ENCODE peak calls at places on chromosomes 5 and 9, in eight cellular contexts. One of them, this sample, is unnamed. For H3K36me3, the result is how much of the 10 kb centered on the place peaks cover.

GRCh38 chr9:131728961-131729360 is 10.9 kb downstream of the RAPGEF1 start:
- DNase-seq in stomach: no peak
- DNase-seq in lower lobe of right lung: no peak
- DNase-seq in uterus: no peak
- DNase-seq in prostate gland: no peak
- DNase-seq in OCI-LY7: peak
- DNase-seq in BE2C: peak
- DNase-seq in aorta: no peak
- DNase-seq in this sample: no peak

GRCh38 chr9:121634800-121635261 is 16.6 kb upstream of the DAB2IP start:
- DNase-seq in uterus: peak
- DNase-seq in stomach: no peak
- DNase-seq in BE2C: peak
- DNase-seq in lower lobe of right lung: no peak
- DNase-seq in aorta: no peak
- DNase-seq in prostate gland: no peak
- DNase-seq in OCI-LY7: peak
- DNase-seq in this sample: peak

GRCh38 chr9:16524823-16525222 is 345.6 kb downstream of the BNC2 start:
- DNase-seq in uterus: no peak
- DNase-seq in BE2C: no peak
- DNase-seq in lower lobe of right lung: no peak
- DNase-seq in aorta: no peak
- DNase-seq in stomach: no peak
- DNase-seq in OCI-LY7: no peak
- DNase-seq in prostate gland: no peak
- DNase-seq in this sample: no peak

GRCh38 chr5:83991566-83992224 is 271.0 kb upstream of the HAPLN1 start:
- DNase-seq in BE2C: no peak
- DNase-seq in prostate gland: no peak
- DNase-seq in OCI-LY7: no peak
- DNase-seq in lower lobe of right lung: no peak
- DNase-seq in aorta: no peak
- DNase-seq in uterus: no peak
- DNase-seq in stomach: no peak
- DNase-seq in this sample: no peak

GRCh38 chr9:115850548-115851304 is 302.9 kb upstream of the PAPPA start:
- DNase-seq in prostate gland: no peak
- DNase-seq in lower lobe of right lung: no peak
- DNase-seq in BE2C: no peak
- DNase-seq in OCI-LY7: no peak
- DNase-seq in stomach: no peak
- DNase-seq in aorta: no peak
- DNase-seq in uterus: no peak
- DNase-seq in this sample: no peak

GRCh38 chr5:88388476-88389170 is 120.0 kb upstream of the TMEM161B start:
- DNase-seq in uterus: no peak
- DNase-seq in aorta: no peak
- DNase-seq in prostate gland: no peak
- DNase-seq in stomach: no peak
- DNase-seq in BE2C: no peak
- DNase-seq in OCI-LY7: no peak
- DNase-seq in lower lobe of right lung: no peak
- DNase-seq in this sample: no peak

GRCh38 chr5:153965102-153965645 is 73.5 kb downstream of the FAM114A2 start:
- DNase-seq in uterus: peak
- DNase-seq in stomach: peak
- DNase-seq in aorta: peak
- DNase-seq in OCI-LY7: peak
- DNase-seq in lower lobe of right lung: no peak
- DNase-seq in BE2C: peak
- DNase-seq in prostate gland: no peak
- DNase-seq in this sample: peak

GRCh38 chr9:129597355-129598088 is 23.4 kb downstream of the C9orf50 start:
- DNase-seq in uterus: peak
- DNase-seq in OCI-LY7: no peak
- DNase-seq in aorta: peak
- DNase-seq in BE2C: no peak
- DNase-seq in lower lobe of right lung: peak
- DNase-seq in prostate gland: peak
- DNase-seq in stomach: peak
- DNase-seq in this sample: peak

GRCh38 chr5:157283434-157283833 is 17.5 kb downstream of the CYFIP2 start:
- DNase-seq in lower lobe of right lung: no peak
- DNase-seq in OCI-LY7: peak
- DNase-seq in aorta: no peak
- DNase-seq in stomach: no peak
- DNase-seq in uterus: no peak
- DNase-seq in prostate gland: no peak
- DNase-seq in BE2C: no peak
- DNase-seq in this sample: no peak

GRCh38 chr5:17357504-17357903 is 140.1 kb downstream of the BASP1 start:
- DNase-seq in prostate gland: no peak
- DNase-seq in lower lobe of right lung: no peak
- DNase-seq in aorta: no peak
- DNase-seq in uterus: no peak
- DNase-seq in stomach: no peak
- DNase-seq in OCI-LY7: no peak
- DNase-seq in BE2C: no peak
- DNase-seq in this sample: no peak

DNA sequence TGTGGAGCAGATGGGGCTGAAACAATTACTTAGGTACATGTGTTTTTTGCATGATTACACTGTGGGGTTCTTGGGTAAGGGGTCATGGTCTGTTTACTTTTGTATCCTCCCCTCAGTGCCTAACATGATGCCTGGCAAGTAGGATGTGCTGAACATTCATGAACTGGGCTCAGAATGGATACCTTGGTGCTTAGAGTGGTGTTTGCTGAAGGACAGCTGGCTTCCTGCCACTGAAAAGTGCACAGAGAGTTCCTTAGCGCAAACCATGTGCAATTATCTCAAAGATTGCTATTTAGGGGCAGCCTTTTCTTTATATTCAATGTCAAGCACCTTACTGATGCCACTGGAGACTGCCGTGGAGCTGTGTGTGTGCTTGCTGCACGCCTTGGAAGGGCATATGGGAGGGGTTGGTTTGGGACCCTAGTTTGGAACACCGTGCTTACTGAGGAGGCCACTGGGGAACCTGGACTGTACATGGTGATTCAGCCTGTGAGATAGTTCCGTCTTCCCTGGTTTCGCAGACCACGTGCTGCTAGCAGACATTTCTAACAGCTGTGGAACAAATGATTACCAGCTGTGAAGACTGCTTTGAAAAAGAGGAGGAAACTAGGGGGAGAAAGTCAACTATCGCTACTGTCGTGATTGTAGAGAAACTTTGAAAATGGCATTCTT is 78.6 kb downstream of the MAP1B start:
- DNase-seq in BE2C: no peak
- DNase-seq in prostate gland: no peak
- DNase-seq in aorta: no peak
- DNase-seq in lower lobe of right lung: no peak
- DNase-seq in uterus: no peak
- DNase-seq in stomach: no peak
- DNase-seq in OCI-LY7: no peak
- DNase-seq in this sample: no peak
- H3K36me3 ChIP-seq in BE2C: half or more
- H3K36me3 ChIP-seq in prostate gland: under half
- H3K36me3 ChIP-seq in aorta: under half
- H3K36me3 ChIP-seq in lower lobe of right lung: under half
- H3K36me3 ChIP-seq in uterus: under half
- H3K36me3 ChIP-seq in stomach: under half
- H3K36me3 ChIP-seq in OCI-LY7: under half
- H3K36me3 ChIP-seq in this sample: under half

GRCh38 chr9:124333180-124333579 is 75.4 kb downstream of the NEK6 start:
- DNase-seq in aorta: no peak
- DNase-seq in lower lobe of right lung: no peak
- DNase-seq in stomach: no peak
- DNase-seq in OCI-LY7: no peak
- DNase-seq in BE2C: no peak
- DNase-seq in prostate gland: no peak
- DNase-seq in uterus: no peak
- DNase-seq in this sample: no peak
- H3K36me3 ChIP-seq in aorta: under half
- H3K36me3 ChIP-seq in lower lobe of right lung: half or more
- H3K36me3 ChIP-seq in stomach: half or more
- H3K36me3 ChIP-seq in OCI-LY7: under half
- H3K36me3 ChIP-seq in BE2C: under half
- H3K36me3 ChIP-seq in prostate gland: under half
- H3K36me3 ChIP-seq in uterus: under half
- H3K36me3 ChIP-seq in this sample: under half

DNA sequence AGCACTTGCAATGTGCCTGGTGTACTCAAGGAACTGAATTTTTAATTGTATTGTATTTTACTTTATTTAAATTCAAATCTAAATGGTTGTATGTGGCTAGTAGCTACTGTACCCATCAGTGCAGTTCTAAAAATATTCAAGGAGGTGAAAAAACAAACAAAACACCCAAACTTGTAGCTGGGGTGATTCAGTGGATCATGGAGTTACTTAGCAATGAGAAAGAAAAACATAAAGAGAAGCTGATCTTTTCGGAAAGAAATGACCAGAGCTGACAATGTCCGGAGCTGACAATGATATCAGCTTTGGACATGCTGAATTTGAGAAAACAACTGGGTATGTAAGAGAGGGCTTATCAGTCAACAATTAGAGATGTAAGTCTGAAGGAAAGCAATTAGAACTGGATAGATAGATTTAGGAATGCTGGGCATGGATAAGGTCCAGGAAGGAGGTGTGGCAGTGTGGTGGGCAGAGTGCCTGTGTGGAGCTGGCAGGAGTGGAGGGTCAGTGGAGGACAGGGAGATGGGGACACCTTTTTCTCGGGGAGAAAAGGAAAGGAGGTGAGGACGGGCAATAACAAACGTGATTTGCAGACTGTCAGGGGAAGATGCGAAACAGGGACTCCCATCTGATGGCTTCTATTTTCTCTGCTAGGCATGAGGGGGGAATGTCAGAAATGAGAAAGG is 113.2 kb downstream of the DCP2 start:
- DNase-seq in BE2C: no peak
- DNase-seq in uterus: no peak
- DNase-seq in lower lobe of right lung: no peak
- DNase-seq in stomach: no peak
- DNase-seq in prostate gland: peak
- DNase-seq in aorta: no peak
- DNase-seq in OCI-LY7: no peak
- DNase-seq in this sample: no peak
- H3K36me3 ChIP-seq in BE2C: under half
- H3K36me3 ChIP-seq in uterus: under half
- H3K36me3 ChIP-seq in lower lobe of right lung: under half
- H3K36me3 ChIP-seq in stomach: under half
- H3K36me3 ChIP-seq in prostate gland: under half
- H3K36me3 ChIP-seq in aorta: under half
- H3K36me3 ChIP-seq in OCI-LY7: under half
- H3K36me3 ChIP-seq in this sample: under half

GRCh38 chr5:96243862-96244261 is 189.2 kb downstream of the PCSK1 start:
- DNase-seq in lower lobe of right lung: no peak
- DNase-seq in OCI-LY7: no peak
- DNase-seq in aorta: no peak
- DNase-seq in stomach: no peak
- DNase-seq in BE2C: no peak
- DNase-seq in uterus: no peak
- DNase-seq in prostate gland: no peak
- DNase-seq in this sample: no peak

GRCh38 chr5:96243203-96243602 is 189.8 kb downstream of the PCSK1 start:
- DNase-seq in uterus: no peak
- DNase-seq in prostate gland: no peak
- DNase-seq in lower lobe of right lung: no peak
- DNase-seq in aorta: no peak
- DNase-seq in stomach: no peak
- DNase-seq in OCI-LY7: no peak
- DNase-seq in BE2C: no peak
- DNase-seq in this sample: no peak

GRCh38 chr5:96245401-96246091 is 187.5 kb downstream of the PCSK1 start:
- DNase-seq in uterus: no peak
- DNase-seq in BE2C: no peak
- DNase-seq in OCI-LY7: no peak
- DNase-seq in stomach: no peak
- DNase-seq in aorta: no peak
- DNase-seq in lower lobe of right lung: no peak
- DNase-seq in prostate gland: no peak
- DNase-seq in this sample: no peak

GRCh38 chr5:96242536-96242935 is 190.5 kb downstream of the PCSK1 start:
- DNase-seq in stomach: no peak
- DNase-seq in uterus: no peak
- DNase-seq in aorta: no peak
- DNase-seq in OCI-LY7: no peak
- DNase-seq in lower lobe of right lung: no peak
- DNase-seq in BE2C: no peak
- DNase-seq in prostate gland: no peak
- DNase-seq in this sample: no peak

DNA sequence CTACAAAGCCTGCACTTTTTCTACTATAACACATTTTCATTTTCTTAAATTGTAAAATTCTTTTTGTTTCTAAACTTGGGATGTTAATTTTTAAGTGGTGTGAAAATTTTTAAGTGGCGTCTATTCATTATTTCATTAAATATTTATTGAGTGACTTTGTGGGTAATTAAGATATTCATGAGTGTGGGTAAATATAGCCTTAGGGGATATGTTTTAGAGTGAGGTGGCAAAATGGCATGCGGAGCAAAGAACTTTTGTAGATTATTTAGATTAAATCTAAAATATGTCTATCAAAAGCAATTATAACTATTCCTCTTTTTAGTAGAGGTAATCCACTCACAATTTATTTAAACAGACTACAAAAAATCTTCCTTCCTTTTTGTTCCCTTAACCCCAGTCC is 188.4 kb downstream of the PCSK1 start:
- DNase-seq in lower lobe of right lung: no peak
- DNase-seq in BE2C: no peak
- DNase-seq in uterus: no peak
- DNase-seq in aorta: no peak
- DNase-seq in prostate gland: no peak
- DNase-seq in OCI-LY7: no peak
- DNase-seq in stomach: no peak
- DNase-seq in this sample: no peak
- H3K36me3 ChIP-seq in lower lobe of right lung: under half
- H3K36me3 ChIP-seq in BE2C: under half
- H3K36me3 ChIP-seq in uterus: under half
- H3K36me3 ChIP-seq in aorta: under half
- H3K36me3 ChIP-seq in prostate gland: under half
- H3K36me3 ChIP-seq in OCI-LY7: under half
- H3K36me3 ChIP-seq in stomach: under half
- H3K36me3 ChIP-seq in this sample: under half